ENCODE peak calls at places on chromosomes 2 and 18, in five cellular contexts. S is activated T-cell treated with anti-CD3 and anti-CD28 coated beads, Interleukin-2, amount 50 U/mL, for 4 hours; H is left ventricle myocardium superior; J is activated naive CD8-positive, alpha-beta T cell treated with anti-CD3 and anti-CD28 coated beads, Interleukin-2, amount 50 U/mL, for 24 hours; B is left cardiac atrium. Q is an unnamed sample.

GRCh38 chr2:158973111-158973510 is 4.7 kb downstream of the TANC1 start:
- ATAC-seq in S (no peak), H (no peak), J (no peak), B (no peak), Q (no peak)

GRCh38 chr2:36792947-36793346 is 96.4 kb downstream of the VIT start:
- ATAC-seq in S (no peak), H (no peak), J (no peak), B (no peak), Q (no peak)

GRCh38 chr2:74856004-74856578 is 22.2 kb downstream of the HK2 start:
- ATAC-seq in S (no peak), H (peak; percentile 54), J (no peak), B (peak; percentile 33), Q (no peak)

GRCh38 chr2:120985174-120985996 is 249.7 kb downstream of the GLI2 start:
- ATAC-seq in S (no peak), H (no peak), J (no peak), B (no peak), Q (peak; percentile 24)

GRCh38 chr2:216349366-216349765 is 22.9 kb downstream of the MARCHF4 start:
- ATAC-seq in S (peak; percentile 34), H (no peak), J (peak; percentile 14), B (no peak), Q (peak; percentile 18)

GRCh38 chr18:59566507-59566906 is 130.7 kb downstream of the CCBE1 start:
- ATAC-seq in S (no peak), H (peak; percentile 86), J (no peak), B (peak; percentile 62), Q (no peak)

GRCh38 chr18:55261253-55261652 is 302.0 kb upstream of the CCDC68 start:
- ATAC-seq in S (no peak), H (no peak), J (no peak), B (no peak), Q (no peak)

GRCh38 chr2:75560768-75561565 is at the start of gene EVA1A:
- ATAC-seq in S (peak; percentile 44), H (peak; percentile 66), J (peak; percentile 4), B (peak; percentile 85), Q (no peak)